ENCODE peak calls at places on chromosomes 4 and X, in nine cellular contexts. A, P, E, M, X, V, D, W and H are unnamed samples.

GRCh38 chr4:15376594-15376993 is 51.2 kb upstream of the C1QTNF7 start:
- DNase-seq in X (no peak), A (no peak), M (peak; percentile 22), P (no peak), E (no peak), V (no peak), D (no peak), W (no peak), H (no peak)

GRCh38 chr4:6044805-6045204 is 26.6 kb upstream of the C4orf50 start:
- DNase-seq in D (no peak), E (no peak), M (no peak), A (no peak), V (no peak), W (no peak), X (no peak), P (no peak), H (no peak)

GRCh38 chr4:3304831-3305609 is 12.2 kb downstream of the RGS12 start:
- DNase-seq in E (no peak), A (no peak), W (peak; percentile 59), P (peak; percentile 66), M (no peak), D (no peak), V (no peak), X (no peak), H (no peak)

GRCh38 chrX:63664741-63665140 is 120.3 kb downstream of the ARHGEF9 start:
- DNase-seq in E (no peak), M (no peak), D (no peak), X (no peak), P (no peak), W (no peak), A (no peak), V (no peak), H (no peak)

GRCh38 chrX:108735680-108736508 is 469 bp downstream of the IRS4 start:
- DNase-seq in V (no peak), X (no peak), P (no peak), A (no peak), D (peak; percentile 8), W (no peak), E (no peak), M (no peak), H (no peak)

GRCh38 chrX:57367649-57368048 is 81.1 kb downstream of the FAAH2 start:
- DNase-seq in M (peak; percentile 5), V (no peak), D (no peak), E (no peak), W (no peak), X (no peak), A (no peak), P (no peak), H (no peak)

GRCh38 chr4:78033859-78034258 is 23.3 kb upstream of the FRAS1 start:
- DNase-seq in D (no peak), V (no peak), M (no peak), X (no peak), A (no peak), W (no peak), P (no peak), E (no peak), H (no peak)

GRCh38 chr4:166308589-166308988 is 435.6 kb downstream of the TLL1 start:
- DNase-seq in X (no peak), A (no peak), E (no peak), V (no peak), M (peak; percentile 33), D (no peak), P (no peak), W (no peak), H (no peak)

GRCh38 chr4:159856451-159856850 is 753.6 kb downstream of the RAPGEF2 start:
- DNase-seq in E (no peak), W (no peak), V (no peak), P (no peak), M (no peak), X (no peak), D (no peak), A (no peak), H (no peak)

GRCh38 chrX:45172890-45173289 is 27.8 kb downstream of the DIPK2B start:
- DNase-seq in P (no peak), M (peak; percentile 82), D (peak; percentile 40), X (no peak), E (no peak), A (no peak), W (no peak), V (peak; percentile 27), H (no peak)

GRCh38 chrX:31136144-31136572 is 64.3 kb upstream of the FTHL17 start:
- DNase-seq in X (no peak), A (peak; percentile 88), V (no peak), E (no peak), P (no peak), D (no peak), W (no peak), M (no peak), H (no peak)

GRCh38 chr4:123619326-123619725 is 222.7 kb downstream of the SPRY1 start:
- DNase-seq in W (no peak), M (no peak), P (no peak), D (no peak), X (no peak), E (no peak), V (no peak), A (no peak), H (no peak)

GRCh38 chrX:149570668-149571067 is 16.6 kb downstream of the MAGEA9B start:
- DNase-seq in X (no peak), D (no peak), E (peak; percentile 23), M (peak; percentile 72), A (no peak), P (no peak), V (peak; percentile 21), W (no peak), H (no peak)

GRCh38 chr4:182576609-182577289 is 333.5 kb downstream of the TENM3 start:
- DNase-seq in M (no peak), X (no peak), E (no peak), W (no peak), P (no peak), D (no peak), V (peak; percentile 12), A (no peak), H (no peak)

GRCh38 chr4:169070895-169071218 is 60.8 kb upstream of the CBR4 start:
- DNase-seq in M (peak; percentile 83), W (no peak), P (no peak), X (no peak), V (no peak), A (no peak), E (no peak), D (peak; percentile 56), H (no peak)

GRCh38 chr4:129900430-129900953 is 804.5 kb downstream of the C4orf33 start:
- DNase-seq in D (no peak), P (no peak), V (no peak), W (no peak), X (no peak), E (no peak), A (no peak), M (no peak), H (no peak)

GRCh38 chrX:66144258-66144657 is 19.8 kb upstream of the HEPH start:
- DNase-seq in X (no peak), P (no peak), V (no peak), W (no peak), A (no peak), M (no peak), D (no peak), E (no peak), H (no peak)

GRCh38 chrX:123489011-123489410 is 243.8 kb downstream of the THOC2 start:
- DNase-seq in A (no peak), W (no peak), V (no peak), D (no peak), X (no peak), P (no peak), M (no peak), E (no peak), H (no peak)

GRCh38 chr4:60463846-60464502 is 736.2 kb upstream of the ADGRL3 start:
- DNase-seq in A (no peak), D (no peak), P (no peak), W (no peak), M (peak; percentile 51), X (no peak), V (peak; percentile 4), E (no peak), H (no peak)

DNA sequence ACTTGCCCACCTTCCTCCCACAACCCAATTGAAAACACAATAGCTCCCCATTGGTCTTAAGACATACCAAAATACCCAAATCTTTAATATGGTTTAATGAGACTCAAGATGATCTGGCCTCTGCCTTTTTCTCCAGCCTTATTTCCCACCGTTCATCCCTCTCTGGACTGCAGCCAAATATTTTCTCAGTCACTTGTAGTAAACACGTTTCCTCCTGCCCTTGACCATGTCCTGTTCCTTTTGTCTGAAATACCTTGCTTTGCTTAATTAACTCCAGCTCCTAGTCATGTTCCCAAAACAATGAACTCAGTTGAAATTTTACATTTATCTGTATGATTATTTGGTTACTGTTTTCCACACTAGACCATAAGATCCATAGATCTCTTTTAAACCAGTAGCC is 8.4 kb upstream of the NUP54 start:
- DNase-seq in M (no peak), D (no peak), P (no peak), E (no peak), W (no peak), X (no peak), A (no peak), V (no peak), H (no peak)
- TF ChIP-seq CTCF in M (no peak), D (no peak), P (no peak), E (no peak), W (no peak), X (no peak), A (no peak), V (no peak), H (no peak)

GRCh38 chrX:77597090-77597489 is 149.9 kb downstream of the FGF16 start:
- DNase-seq in E (no peak), A (no peak), M (peak; percentile 30), X (no peak), W (no peak), D (no peak), P (no peak), V (no peak), H (no peak)
- TF ChIP-seq CTCF in E (peak; percentile 39), A (peak; percentile 52), M (peak; percentile 29), X (no peak), W (no peak), D (no peak), P (peak; percentile 42), V (peak; percentile 19), H (no peak)

DNA sequence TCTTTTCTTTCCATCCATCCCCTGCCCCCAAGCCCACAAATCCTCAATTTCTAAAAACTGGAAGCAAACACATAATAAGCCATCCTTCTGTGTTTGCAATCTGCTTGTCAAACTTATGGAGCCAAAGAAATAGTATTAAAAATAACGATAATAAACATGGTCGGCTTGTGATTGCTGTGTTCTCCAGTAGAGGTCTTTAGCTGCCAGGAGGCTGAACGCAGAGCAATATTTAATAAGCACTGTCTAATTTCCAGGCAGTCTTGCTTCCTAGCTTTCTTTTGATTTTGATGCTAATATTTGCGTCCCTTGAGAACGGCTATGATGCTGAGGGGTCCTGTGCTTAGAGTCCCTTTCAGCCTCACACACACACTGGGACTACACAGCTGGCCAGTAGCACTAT is 3.2 kb upstream of the HELT start:
- DNase-seq in V (no peak), P (no peak), E (no peak), A (no peak), M (no peak), D (no peak), X (no peak), W (no peak), H (no peak)
- TF ChIP-seq CTCF in V (peak; percentile 44), P (no peak), E (no peak), A (peak; percentile 26), M (no peak), D (no peak), X (no peak), W (no peak), H (no peak)

DNA sequence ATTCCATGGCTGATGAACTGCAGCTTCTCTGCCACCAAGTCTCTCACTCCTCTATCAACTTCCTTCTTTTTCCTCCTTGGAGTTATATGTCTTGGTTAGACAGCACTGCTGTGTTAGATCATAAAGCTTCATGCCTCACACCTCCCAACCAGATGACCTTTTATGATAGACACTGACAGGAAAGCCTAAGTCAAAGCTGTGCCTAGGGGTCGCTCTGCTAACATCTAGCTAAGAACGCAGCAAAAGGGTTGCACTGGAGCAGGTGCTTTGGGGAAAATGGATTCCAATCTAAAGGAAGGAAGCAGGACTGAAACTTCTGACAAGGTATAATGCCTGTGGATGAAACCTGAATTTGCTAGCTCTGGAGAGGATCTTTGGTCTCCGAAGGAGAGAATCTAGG is 509.7 kb downstream of the SMARCA1 start:
- DNase-seq in W (no peak), M (peak; percentile 6), X (no peak), E (no peak), V (no peak), P (no peak), A (peak; percentile 40), D (no peak), H (no peak)
- TF ChIP-seq CTCF in W (no peak), M (no peak), X (no peak), E (no peak), V (no peak), P (no peak), A (peak; percentile 59), D (no peak), H (no peak)